ENCODE peak calls at places on chromosome X, in ten cellular contexts. P is heart left ventricle, T is right lobe of liver, M is K562, S is GM12878, N is A549, Z is HepG2, C is HCT116, W is body of pancreas, Y is upper lobe of left lung. V is an unnamed sample.

GRCh38 chrX:132022863-132023116 is 312 bp upstream of the STK26 start:
- ATAC-seq in W (peak; percentile 22), Z (no peak), T (no peak), N (no peak), P (no peak), Y (no peak), C (peak; percentile 33), M (peak; percentile 45), S (peak; percentile 11), V (no peak)

GRCh38 chrX:136780241-136780640 is 491 bp downstream of the ARHGEF6 start:
- ATAC-seq in N (no peak), C (no peak), T (no peak), W (no peak), S (peak; percentile 38), M (peak; percentile 20), Z (no peak), P (no peak), Y (no peak), V (no peak)

GRCh38 chrX:45765281-45765680 is 564.6 kb upstream of the DIPK2B start:
- ATAC-seq in N (no peak), Y (no peak), C (no peak), S (no peak), P (no peak), T (no peak), W (no peak), M (no peak), Z (no peak), V (no peak)

GRCh38 chrX:72130156-72130761 is 1.5 kb downstream of the RTL5 start:
- ATAC-seq in T (no peak), P (no peak), S (no peak), C (no peak), Y (no peak), M (no peak), Z (no peak), N (no peak), W (no peak), V (no peak)

GRCh38 chrX:134758652-134759051 is 100.4 kb upstream of the PLAC1 start:
- ATAC-seq in M (no peak), Y (no peak), N (no peak), T (no peak), P (no peak), W (no peak), Z (no peak), C (no peak), S (no peak), V (no peak)

GRCh38 chrX:19879742-19880378 is 7.5 kb downstream of the SH3KBP1 start:
- ATAC-seq in W (no peak), S (peak; percentile 13), C (no peak), Z (no peak), M (no peak), P (no peak), N (no peak), T (no peak), Y (no peak), V (no peak)

GRCh38 chrX:97322401-97322800 is 438.7 kb downstream of the RPA4 start:
- ATAC-seq in M (no peak), Y (no peak), Z (no peak), C (no peak), N (no peak), T (no peak), S (no peak), W (no peak), P (no peak), V (no peak)

GRCh38 chrX:39204945-39205344 is 403.7 kb downstream of the MID1IP1 start:
- ATAC-seq in W (no peak), S (peak; percentile 88), T (no peak), M (no peak), C (no peak), P (no peak), N (no peak), Z (no peak), Y (no peak), V (no peak)

GRCh38 chrX:32618154-32618553 is 593.2 kb downstream of the DMD start:
- ATAC-seq in N (no peak), T (no peak), Y (no peak), S (no peak), C (no peak), W (no peak), P (no peak), M (no peak), Z (no peak), V (no peak)

GRCh38 chrX:154084449-154085300 is 12.8 kb downstream of the MECP2 start:
- ATAC-seq in S (no peak), Z (no peak), Y (no peak), W (no peak), T (no peak), N (no peak), C (no peak), M (no peak), P (no peak), V (no peak)

GRCh38 chrX:18565727-18566126 is 106.2 kb downstream of the RS1 start:
- ATAC-seq in Y (no peak), W (no peak), Z (no peak), T (no peak), C (no peak), M (no peak), N (no peak), S (no peak), P (no peak), V (no peak)

GRCh38 chrX:425056-425455 is 38.3 kb upstream of the PPP2R3B start:
- ATAC-seq in N (no peak), P (no peak), S (no peak), C (no peak), M (no peak), Z (no peak), Y (no peak), T (no peak), W (no peak), V (no peak)

GRCh38 chrX:421646-422325 is 35.1 kb upstream of the PPP2R3B start:
- ATAC-seq in W (no peak), T (no peak), S (no peak), N (no peak), M (no peak), P (no peak), Z (no peak), C (no peak), Y (no peak), V (no peak)

GRCh38 chrX:418927-419729 is 32.4 kb upstream of the PPP2R3B start:
- ATAC-seq in Z (no peak), S (no peak), M (no peak), N (no peak), Y (no peak), T (peak; percentile 29), P (no peak), C (no peak), W (no peak), V (no peak)

DNA sequence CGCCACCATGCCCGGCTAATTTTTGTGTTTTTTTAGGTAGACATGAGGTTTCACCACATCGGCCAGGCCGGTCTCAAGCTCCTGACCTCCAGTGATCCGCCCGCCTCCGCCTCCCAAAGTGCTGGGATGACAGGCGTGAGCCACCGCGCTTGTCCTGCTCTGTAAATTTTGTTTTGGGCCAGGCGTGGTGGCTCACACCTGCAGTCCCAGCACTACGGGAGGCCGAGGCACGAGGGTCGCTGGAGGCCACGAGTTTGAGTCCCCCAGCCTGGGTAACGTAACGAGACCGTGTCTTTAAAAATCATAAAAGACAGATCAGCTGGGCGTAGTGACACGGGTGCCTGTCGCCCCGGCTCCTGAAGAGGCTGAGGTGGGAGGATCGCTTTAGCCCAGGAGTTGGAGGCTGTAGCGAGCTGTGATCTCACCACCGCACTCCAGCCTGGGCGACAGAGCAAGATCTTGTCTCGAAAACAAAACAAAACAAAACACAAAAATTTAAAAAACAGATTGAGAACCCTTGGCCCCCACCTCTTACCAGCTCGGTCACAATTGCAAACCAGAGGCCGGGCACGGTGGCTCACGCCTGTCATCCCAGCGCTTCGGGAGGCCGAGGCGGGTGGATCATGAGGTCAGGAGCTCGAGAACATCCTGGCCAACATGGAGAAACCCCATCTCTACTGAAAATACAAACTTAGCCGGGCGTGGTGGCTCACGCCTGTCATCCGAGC is 34.0 kb upstream of the PPP2R3B start:
- ATAC-seq in W (no peak), P (no peak), T (no peak), Y (no peak), Z (no peak), C (no peak), M (no peak), N (no peak), S (no peak), V (no peak)
- H3K27ac ChIP-seq in W (no peak overlapping the region), P (no peak overlapping the region), T (no peak overlapping the region), Y (no peak overlapping the region), Z (no peak overlapping the region), C (no peak overlapping the region), M (no peak overlapping the region), N (no peak overlapping the region), S (no peak overlapping the region), V (no peak overlapping the region)

GRCh38 chrX:130444641-130445336 is 43.0 kb downstream of the RBMX2 start:
- ATAC-seq in Z (no peak), M (no peak), W (no peak), T (no peak), C (no peak), S (no peak), N (no peak), P (no peak), Y (no peak), V (no peak)
- H3K4me3 ChIP-seq in Z (no peak overlapping the region), M (no peak overlapping the region), W (no peak overlapping the region), T (no peak overlapping the region), C (no peak overlapping the region), S (no peak overlapping the region), N (no peak overlapping the region), P (no peak overlapping the region), Y (no peak overlapping the region), V (no peak overlapping the region)

GRCh38 chrX:1657367-1658082 is 42.7 kb downstream of the ASMT start:
- ATAC-seq in T (peak; percentile 73), P (peak; percentile 53), C (no peak), S (peak; percentile 76), Z (peak; percentile 57), M (no peak), Y (no peak), N (peak; percentile 82), W (no peak), V (no peak)
- TF ChIP-seq POLR2A in T (peak; percentile 15), P (no peak), C (no peak), S (peak; percentile 85), Z (no peak), M (no peak), Y (peak; percentile 21), N (no peak), W (no peak), V (no peak)

GRCh38 chrX:74286950-74287349 is 17.0 kb upstream of the ZCCHC13 start:
- ATAC-seq in C (no peak), T (no peak), Z (no peak), S (no peak), N (no peak), W (no peak), M (no peak), P (no peak), Y (no peak), V (no peak)

GRCh38 chrX:74280759-74281158 is 23.2 kb upstream of the ZCCHC13 start:
- ATAC-seq in Y (no peak), M (no peak), S (peak; percentile 87), N (no peak), C (no peak), T (no peak), P (no peak), W (no peak), Z (no peak), V (no peak)

DNA sequence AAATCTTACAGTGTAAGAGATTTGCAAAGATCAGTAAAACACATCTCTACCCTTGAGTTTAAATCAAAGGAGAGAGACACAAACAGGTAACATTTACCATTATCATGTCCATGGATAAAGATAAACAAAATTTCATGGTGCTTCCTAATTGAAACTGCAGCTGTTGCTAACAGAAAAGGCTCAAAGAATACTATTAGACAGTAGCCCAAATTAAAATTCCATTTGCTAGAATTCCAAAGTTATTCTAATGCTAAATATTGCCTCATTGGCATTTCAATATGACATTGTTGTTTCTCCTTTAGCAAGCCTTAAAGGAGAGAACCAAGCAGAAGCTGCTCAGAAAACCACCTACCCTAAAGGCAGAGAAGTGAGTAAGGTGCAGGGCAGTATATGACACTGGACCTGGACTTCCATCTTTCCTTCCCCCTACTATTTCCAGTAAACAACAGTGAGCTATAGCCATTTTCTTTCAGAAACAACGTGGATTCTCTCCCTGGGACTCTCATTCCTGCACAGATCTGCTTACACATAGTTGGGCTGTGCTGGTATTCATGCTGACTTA is 19.5 kb upstream of the ZCCHC13 start:
- ATAC-seq in P (no peak), Z (no peak), Y (no peak), M (no peak), N (no peak), T (no peak), S (no peak), C (no peak), W (no peak), V (no peak)
- H3K27ac ChIP-seq in P (no peak overlapping the region), Z (no peak overlapping the region), Y (no peak overlapping the region), M (no peak overlapping the region), N (no peak overlapping the region), T (no peak overlapping the region), S (no peak overlapping the region), C (no peak overlapping the region), W (no peak overlapping the region), V (peak overlapping the region; percentile 71)